ENCODE peak calls at places on chromosomes 1 and 21, in nine cellular contexts. One of them, this sample, is unnamed.

GRCh38 chr1:201313086-201313485 is 29.8 kb downstream of the PKP1 start:
- DNase-seq in HFFc6: no peak
- DNase-seq in activated CD8-positive, alpha-beta memory T cell treated with anti-CD3 and anti-CD28 coated beads for 1 hour: no peak
- DNase-seq in H54: no peak
- DNase-seq in AG04449: no peak
- DNase-seq in GM04504: no peak
- DNase-seq in K562: no peak
- DNase-seq in NCI-H1092: no peak
- DNase-seq in LHCN-M2: no peak
- DNase-seq in this sample: no peak

GRCh38 chr1:244963231-244963826 is 99.0 kb upstream of the HNRNPU start:
- DNase-seq in K562: peak
- DNase-seq in LHCN-M2: peak
- DNase-seq in HFFc6: no peak
- DNase-seq in GM04504: no peak
- DNase-seq in NCI-H1092: no peak
- DNase-seq in AG04449: no peak
- DNase-seq in activated CD8-positive, alpha-beta memory T cell treated with anti-CD3 and anti-CD28 coated beads for 1 hour: no peak
- DNase-seq in H54: no peak
- DNase-seq in this sample: no peak

GRCh38 chr1:150976879-150977694 is 2.5 kb upstream of the CERS2 start:
- DNase-seq in H54: peak
- DNase-seq in GM04504: no peak
- DNase-seq in LHCN-M2: peak
- DNase-seq in AG04449: no peak
- DNase-seq in activated CD8-positive, alpha-beta memory T cell treated with anti-CD3 and anti-CD28 coated beads for 1 hour: no peak
- DNase-seq in HFFc6: peak
- DNase-seq in K562: peak
- DNase-seq in NCI-H1092: no peak
- DNase-seq in this sample: peak

GRCh38 chr21:19197950-19198349 is 794.4 kb upstream of the TMPRSS15 start:
- DNase-seq in H54: no peak
- DNase-seq in HFFc6: no peak
- DNase-seq in K562: no peak
- DNase-seq in AG04449: no peak
- DNase-seq in activated CD8-positive, alpha-beta memory T cell treated with anti-CD3 and anti-CD28 coated beads for 1 hour: no peak
- DNase-seq in LHCN-M2: no peak
- DNase-seq in GM04504: no peak
- DNase-seq in NCI-H1092: no peak
- DNase-seq in this sample: no peak

GRCh38 chr1:47828965-47829364 is 168.2 kb downstream of the TRABD2B start:
- DNase-seq in LHCN-M2: no peak
- DNase-seq in H54: no peak
- DNase-seq in GM04504: no peak
- DNase-seq in activated CD8-positive, alpha-beta memory T cell treated with anti-CD3 and anti-CD28 coated beads for 1 hour: no peak
- DNase-seq in AG04449: no peak
- DNase-seq in K562: no peak
- DNase-seq in NCI-H1092: no peak
- DNase-seq in HFFc6: no peak
- DNase-seq in this sample: no peak

GRCh38 chr1:38330799-38331198 is 284.2 kb upstream of the POU3F1 start:
- DNase-seq in LHCN-M2: no peak
- DNase-seq in H54: no peak
- DNase-seq in activated CD8-positive, alpha-beta memory T cell treated with anti-CD3 and anti-CD28 coated beads for 1 hour: no peak
- DNase-seq in AG04449: no peak
- DNase-seq in K562: no peak
- DNase-seq in GM04504: no peak
- DNase-seq in NCI-H1092: no peak
- DNase-seq in HFFc6: no peak
- DNase-seq in this sample: no peak

GRCh38 chr1:170556910-170557309 is 24.9 kb downstream of the GORAB start:
- DNase-seq in NCI-H1092: no peak
- DNase-seq in K562: no peak
- DNase-seq in activated CD8-positive, alpha-beta memory T cell treated with anti-CD3 and anti-CD28 coated beads for 1 hour: no peak
- DNase-seq in GM04504: no peak
- DNase-seq in HFFc6: peak
- DNase-seq in H54: no peak
- DNase-seq in LHCN-M2: peak
- DNase-seq in AG04449: no peak
- DNase-seq in this sample: no peak

GRCh38 chr1:116514708-116515525 is 55.9 kb downstream of the CD58 start:
- DNase-seq in GM04504: no peak
- DNase-seq in activated CD8-positive, alpha-beta memory T cell treated with anti-CD3 and anti-CD28 coated beads for 1 hour: peak
- DNase-seq in AG04449: no peak
- DNase-seq in LHCN-M2: no peak
- DNase-seq in NCI-H1092: no peak
- DNase-seq in K562: no peak
- DNase-seq in HFFc6: no peak
- DNase-seq in H54: no peak
- DNase-seq in this sample: no peak

GRCh38 chr1:98389809-98390208 is 271.7 kb upstream of the SNX7 start:
- DNase-seq in LHCN-M2: peak
- DNase-seq in GM04504: peak
- DNase-seq in NCI-H1092: no peak
- DNase-seq in HFFc6: peak
- DNase-seq in K562: no peak
- DNase-seq in activated CD8-positive, alpha-beta memory T cell treated with anti-CD3 and anti-CD28 coated beads for 1 hour: no peak
- DNase-seq in AG04449: peak
- DNase-seq in H54: no peak
- DNase-seq in this sample: no peak

GRCh38 chr1:94743866-94744265 is 76.3 kb upstream of the SLC44A3 start:
- DNase-seq in activated CD8-positive, alpha-beta memory T cell treated with anti-CD3 and anti-CD28 coated beads for 1 hour: no peak
- DNase-seq in HFFc6: no peak
- DNase-seq in GM04504: no peak
- DNase-seq in NCI-H1092: peak
- DNase-seq in H54: no peak
- DNase-seq in AG04449: no peak
- DNase-seq in K562: no peak
- DNase-seq in LHCN-M2: peak
- DNase-seq in this sample: no peak

GRCh38 chr1:53343831-53344668 is 16.2 kb upstream of the LRP8 start:
- DNase-seq in NCI-H1092: no peak
- DNase-seq in AG04449: no peak
- DNase-seq in HFFc6: peak
- DNase-seq in LHCN-M2: no peak
- DNase-seq in H54: no peak
- DNase-seq in activated CD8-positive, alpha-beta memory T cell treated with anti-CD3 and anti-CD28 coated beads for 1 hour: no peak
- DNase-seq in GM04504: no peak
- DNase-seq in K562: no peak
- DNase-seq in this sample: no peak

GRCh38 chr1:217660353-217661062 is 29.4 kb downstream of the SPATA17 start:
- DNase-seq in GM04504: peak
- DNase-seq in K562: no peak
- DNase-seq in H54: peak
- DNase-seq in activated CD8-positive, alpha-beta memory T cell treated with anti-CD3 and anti-CD28 coated beads for 1 hour: no peak
- DNase-seq in LHCN-M2: peak
- DNase-seq in HFFc6: peak
- DNase-seq in AG04449: no peak
- DNase-seq in NCI-H1092: no peak
- DNase-seq in this sample: no peak

GRCh38 chr1:175887521-175887920 is 144.1 kb upstream of the TNR start:
- DNase-seq in AG04449: no peak
- DNase-seq in activated CD8-positive, alpha-beta memory T cell treated with anti-CD3 and anti-CD28 coated beads for 1 hour: no peak
- DNase-seq in GM04504: no peak
- DNase-seq in K562: no peak
- DNase-seq in HFFc6: no peak
- DNase-seq in LHCN-M2: no peak
- DNase-seq in H54: no peak
- DNase-seq in NCI-H1092: no peak
- DNase-seq in this sample: no peak

GRCh38 chr1:53138991-53139884 is 3.2 kb downstream of the SLC1A7 start:
- DNase-seq in NCI-H1092: no peak
- DNase-seq in activated CD8-positive, alpha-beta memory T cell treated with anti-CD3 and anti-CD28 coated beads for 1 hour: no peak
- DNase-seq in HFFc6: no peak
- DNase-seq in H54: no peak
- DNase-seq in AG04449: no peak
- DNase-seq in K562: no peak
- DNase-seq in LHCN-M2: no peak
- DNase-seq in GM04504: no peak
- DNase-seq in this sample: no peak

GRCh38 chr1:111719135-111719534 is 20.1 kb downstream of the INKA2 start:
- DNase-seq in K562: no peak
- DNase-seq in GM04504: no peak
- DNase-seq in H54: no peak
- DNase-seq in HFFc6: no peak
- DNase-seq in LHCN-M2: no peak
- DNase-seq in AG04449: no peak
- DNase-seq in NCI-H1092: no peak
- DNase-seq in activated CD8-positive, alpha-beta memory T cell treated with anti-CD3 and anti-CD28 coated beads for 1 hour: no peak
- DNase-seq in this sample: no peak

GRCh38 chr1:178461676-178462075 is 35.1 kb downstream of the CLEC20A start:
- DNase-seq in activated CD8-positive, alpha-beta memory T cell treated with anti-CD3 and anti-CD28 coated beads for 1 hour: no peak
- DNase-seq in H54: no peak
- DNase-seq in LHCN-M2: no peak
- DNase-seq in NCI-H1092: no peak
- DNase-seq in GM04504: no peak
- DNase-seq in HFFc6: no peak
- DNase-seq in K562: no peak
- DNase-seq in AG04449: no peak
- DNase-seq in this sample: no peak

GRCh38 chr21:17690078-17690494 is 77.4 kb upstream of the BTG3 start:
- DNase-seq in GM04504: no peak
- DNase-seq in HFFc6: no peak
- DNase-seq in K562: no peak
- DNase-seq in activated CD8-positive, alpha-beta memory T cell treated with anti-CD3 and anti-CD28 coated beads for 1 hour: no peak
- DNase-seq in H54: no peak
- DNase-seq in NCI-H1092: no peak
- DNase-seq in AG04449: no peak
- DNase-seq in LHCN-M2: no peak
- DNase-seq in this sample: no peak

GRCh38 chr1:109718495-109718894 is 6.4 kb downstream of the GSTM5 start:
- DNase-seq in HFFc6: peak
- DNase-seq in K562: peak
- DNase-seq in H54: no peak
- DNase-seq in AG04449: no peak
- DNase-seq in activated CD8-positive, alpha-beta memory T cell treated with anti-CD3 and anti-CD28 coated beads for 1 hour: no peak
- DNase-seq in LHCN-M2: peak
- DNase-seq in GM04504: no peak
- DNase-seq in NCI-H1092: no peak
- DNase-seq in this sample: no peak

GRCh38 chr1:241637046-241637590 is 3.1 kb downstream of the CHML start:
- DNase-seq in AG04449: no peak
- DNase-seq in H54: no peak
- DNase-seq in activated CD8-positive, alpha-beta memory T cell treated with anti-CD3 and anti-CD28 coated beads for 1 hour: no peak
- DNase-seq in LHCN-M2: no peak
- DNase-seq in K562: no peak
- DNase-seq in GM04504: no peak
- DNase-seq in HFFc6: no peak
- DNase-seq in NCI-H1092: no peak
- DNase-seq in this sample: no peak

GRCh38 chr1:200042437-200043329 is 15.2 kb downstream of the NR5A2 start:
- DNase-seq in GM04504: no peak
- DNase-seq in HFFc6: no peak
- DNase-seq in NCI-H1092: no peak
- DNase-seq in LHCN-M2: no peak
- DNase-seq in AG04449: no peak
- DNase-seq in activated CD8-positive, alpha-beta memory T cell treated with anti-CD3 and anti-CD28 coated beads for 1 hour: no peak
- DNase-seq in K562: no peak
- DNase-seq in H54: no peak
- DNase-seq in this sample: no peak

GRCh38 chr1:32906652-32907051 is 5.5 kb upstream of the TMEM54 start:
- DNase-seq in K562: no peak
- DNase-seq in H54: no peak
- DNase-seq in AG04449: no peak
- DNase-seq in LHCN-M2: no peak
- DNase-seq in activated CD8-positive, alpha-beta memory T cell treated with anti-CD3 and anti-CD28 coated beads for 1 hour: no peak
- DNase-seq in NCI-H1092: no peak
- DNase-seq in GM04504: no peak
- DNase-seq in HFFc6: no peak
- DNase-seq in this sample: no peak

GRCh38 chr21:25508364-25508763 is 98.9 kb downstream of the MRPL39 start:
- DNase-seq in H54: no peak
- DNase-seq in K562: no peak
- DNase-seq in activated CD8-positive, alpha-beta memory T cell treated with anti-CD3 and anti-CD28 coated beads for 1 hour: no peak
- DNase-seq in LHCN-M2: no peak
- DNase-seq in GM04504: no peak
- DNase-seq in NCI-H1092: no peak
- DNase-seq in AG04449: no peak
- DNase-seq in HFFc6: no peak
- DNase-seq in this sample: no peak